ENCODE peak calls at places on chromosomes 1 and 21, in five cellular contexts. S is heart left ventricle; J is left lung; X is neural progenitor cell; T is CD4-positive, CD25-positive, alpha-beta regulatory T cell. F is an unnamed sample.

GRCh38 chr1:53600486-53600885 is 138.5 kb downstream of the GLIS1 start:
- DNase-seq in J (no peak), T (peak; percentile 10), S (no peak), X (no peak), F (no peak)

GRCh38 chr1:157785241-157785640 is 8.3 kb upstream of the FCRL2 start:
- DNase-seq in J (no peak), T (no peak), S (no peak), X (no peak), F (no peak)

GRCh38 chr1:869499-870244 is 54.1 kb upstream of the SAMD11 start:
- DNase-seq in T (peak; percentile 77), X (peak; percentile 84), S (peak; percentile 62), J (peak; percentile 98), F (no peak)

GRCh38 chr1:16142383-16142995 is 13.4 kb downstream of the EPHA2 start:
- DNase-seq in X (no peak), S (no peak), J (no peak), T (no peak), F (no peak)

GRCh38 chr1:233730380-233730779 is 116.5 kb downstream of the KCNK1 start:
- DNase-seq in J (no peak), S (no peak), T (no peak), X (no peak), F (no peak)

GRCh38 chr1:165114022-165114888 is 242.3 kb downstream of the LMX1A start:
- DNase-seq in S (no peak), X (peak; percentile 79), T (peak; percentile 8), J (no peak), F (peak; percentile 43)

GRCh38 chr1:37498872-37499617 is 15.5 kb downstream of the MEAF6 start:
- DNase-seq in S (peak; percentile 49), T (no peak), X (no peak), J (no peak), F (no peak)

GRCh38 chr1:37274896-37275631 is 199.3 kb upstream of the ZC3H12A start:
- DNase-seq in J (no peak), T (no peak), X (peak; percentile 26), S (no peak), F (no peak)

GRCh38 chr1:73674945-73675561 is 522.9 kb downstream of the LRRIQ3 start:
- DNase-seq in T (no peak), S (no peak), J (no peak), X (peak; percentile 17), F (peak; percentile 17)

GRCh38 chr1:9689971-9690381 is 38.4 kb downstream of the PIK3CD start:
- DNase-seq in S (peak; percentile 15), J (peak; percentile 83), T (peak; percentile 16), X (peak; percentile 80), F (no peak)

GRCh38 chr21:33201945-33202344 is 27.8 kb upstream of the IFNAR2 start:
- DNase-seq in X (no peak), S (no peak), J (no peak), T (no peak), F (no peak)
- H3K4me1 ChIP-seq in X (no peaks in the 10 kb centered on the region), S (peaks cover 25% of the 10 kb centered on the region), J (peaks cover 23% of the 10 kb centered on the region), T (peaks cover 35% of the 10 kb centered on the region), F (peaks cover 12% of the 10 kb centered on the region)

GRCh38 chr1:84692391-84692790 is 2.1 kb upstream of the SSX2IP start:
- DNase-seq in S (no peak), J (no peak), T (no peak), X (no peak), F (no peak)

GRCh38 chr1:84689514-84690396 is 506 bp downstream of the SSX2IP start:
- DNase-seq in S (peak; percentile 42), T (peak; percentile 52), J (no peak), X (peak; percentile 89), F (peak; percentile 36)

GRCh38 chr1:84688461-84689061 is 1.7 kb downstream of the SSX2IP start:
- DNase-seq in X (no peak), S (no peak), J (no peak), T (no peak), F (no peak)

GRCh38 chr1:84691139-84691783 is 1.0 kb upstream of the SSX2IP start:
- DNase-seq in S (no peak), T (no peak), X (peak; percentile 13), J (no peak), F (no peak)

DNA sequence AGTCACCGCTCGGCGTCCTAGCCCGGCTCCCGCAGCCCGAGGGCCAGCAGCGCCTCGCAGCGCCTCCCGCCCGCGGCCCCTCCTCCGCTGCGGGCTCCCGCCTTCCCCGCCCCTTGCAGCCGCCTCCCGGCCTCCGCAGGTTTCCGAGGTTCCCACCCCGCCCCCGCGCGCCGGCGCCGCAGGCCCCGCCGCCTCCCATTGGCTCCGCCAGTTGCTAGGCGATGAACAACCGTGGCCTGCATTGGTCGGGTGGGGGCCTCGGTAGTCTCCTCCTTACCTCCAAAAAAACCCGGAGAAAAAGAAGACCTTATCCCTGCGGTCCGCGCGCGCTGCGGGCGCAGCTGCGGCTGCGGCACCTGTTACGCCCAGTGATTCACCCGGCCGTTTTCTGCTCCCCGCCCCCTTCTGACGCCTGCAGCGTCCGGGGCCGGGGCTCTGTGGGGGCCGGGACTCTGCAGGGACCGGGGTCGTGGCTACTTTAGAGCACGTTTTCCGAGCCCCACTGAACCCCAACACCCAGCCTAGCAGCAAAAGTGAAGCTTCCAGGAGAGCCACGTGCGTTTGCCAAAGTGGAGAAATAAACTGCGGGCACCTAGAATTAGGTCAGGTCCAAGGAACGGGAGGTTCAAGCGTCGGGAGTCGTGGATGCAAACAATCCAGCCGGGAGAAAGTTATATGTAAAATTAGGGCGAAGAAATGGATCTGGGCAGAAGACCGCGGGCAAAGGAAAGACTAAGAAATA is at the start of gene SSX2IP:
- DNase-seq in J (peak; percentile 98), S (peak; percentile 98), T (peak; percentile 97), X (peak; percentile 98), F (peak; percentile 91)
- H3K4me1 ChIP-seq in J (peaks cover 7% of the 10 kb centered on the region), S (no peaks in the 10 kb centered on the region), T (peaks cover 26% of the 10 kb centered on the region), X (peaks cover 42% of the 10 kb centered on the region), F (peaks cover 3% of the 10 kb centered on the region)

GRCh38 chr1:154957258-154957657 is 1.4 kb upstream of the PBXIP1 start:
- DNase-seq in J (no peak), X (no peak), S (no peak), T (no peak), F (no peak)
- H3K4me1 ChIP-seq in J (peaks cover 30% of the 10 kb centered on the region), X (peaks cover 46% of the 10 kb centered on the region), S (peaks cover 30% of the 10 kb centered on the region), T (peaks cover 76% of the 10 kb centered on the region), F (no peaks in the 10 kb centered on the region)

GRCh38 chr21:32499249-32500055 is 85.9 kb downstream of the TCP10L start:
- DNase-seq in S (peak; percentile 60), T (no peak), X (peak; percentile 23), J (no peak), F (no peak)

GRCh38 chr21:32492376-32492775 is 79.9 kb downstream of the EVA1C start:
- DNase-seq in S (no peak), X (no peak), T (no peak), J (no peak), F (no peak)

GRCh38 chr21:32494946-32495703 is 82.6 kb downstream of the EVA1C start:
- DNase-seq in J (no peak), T (no peak), S (no peak), X (no peak), F (no peak)

DNA sequence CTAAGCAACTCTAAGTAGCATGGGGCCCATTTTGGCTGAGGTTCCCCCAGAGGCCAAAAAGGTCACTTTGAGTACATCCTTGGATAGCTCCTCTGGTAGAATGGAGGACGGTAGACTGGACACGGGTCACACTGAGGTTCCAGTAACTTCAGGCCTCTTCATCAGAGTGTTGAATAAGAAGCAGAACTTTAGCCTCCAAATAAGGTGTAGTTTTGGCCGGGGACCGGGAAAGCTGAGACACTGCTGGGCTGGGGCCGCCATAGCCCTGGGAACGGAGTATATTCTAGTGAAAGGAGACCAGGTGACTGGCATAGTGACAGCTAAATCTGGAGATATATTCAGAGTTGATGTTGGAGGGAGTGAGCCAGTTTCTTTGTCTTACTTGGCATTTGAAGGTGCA is 84.0 kb downstream of the EVA1C start:
- DNase-seq in T (no peak), J (no peak), X (no peak), S (no peak), F (no peak)
- H3K4me1 ChIP-seq in T (peaks cover 8% of the 10 kb centered on the region), J (peaks cover 6% of the 10 kb centered on the region), X (peaks cover 30% of the 10 kb centered on the region), S (peaks cover 20% of the 10 kb centered on the region), F (peaks cover 10% of the 10 kb centered on the region)

GRCh38 chr1:94120983-94121382 is at the start of gene ABCA4:
- DNase-seq in S (no peak), T (no peak), X (peak; percentile 63), J (no peak), F (no peak)

GRCh38 chr1:94119796-94120590 is 955 bp downstream of the ABCA4 start:
- DNase-seq in X (peak; percentile 39), J (no peak), S (no peak), T (no peak), F (no peak)

GRCh38 chr1:94120591-94120901 is 402 bp downstream of the ABCA4 start:
- DNase-seq in X (no peak), S (no peak), T (no peak), J (no peak), F (no peak)

GRCh38 chr1:94122201-94122970 is 1.4 kb upstream of the ABCA4 start:
- DNase-seq in J (no peak), T (no peak), S (no peak), X (no peak), F (no peak)

GRCh38 chr1:94121411-94121821 is 468 bp upstream of the ABCA4 start:
- DNase-seq in T (no peak), J (no peak), S (no peak), X (peak; percentile 37), F (no peak)
- H3K4me1 ChIP-seq in T (no peaks in the 10 kb centered on the region), J (no peaks in the 10 kb centered on the region), S (no peaks in the 10 kb centered on the region), X (peaks cover 44% of the 10 kb centered on the region), F (no peaks in the 10 kb centered on the region)

DNA sequence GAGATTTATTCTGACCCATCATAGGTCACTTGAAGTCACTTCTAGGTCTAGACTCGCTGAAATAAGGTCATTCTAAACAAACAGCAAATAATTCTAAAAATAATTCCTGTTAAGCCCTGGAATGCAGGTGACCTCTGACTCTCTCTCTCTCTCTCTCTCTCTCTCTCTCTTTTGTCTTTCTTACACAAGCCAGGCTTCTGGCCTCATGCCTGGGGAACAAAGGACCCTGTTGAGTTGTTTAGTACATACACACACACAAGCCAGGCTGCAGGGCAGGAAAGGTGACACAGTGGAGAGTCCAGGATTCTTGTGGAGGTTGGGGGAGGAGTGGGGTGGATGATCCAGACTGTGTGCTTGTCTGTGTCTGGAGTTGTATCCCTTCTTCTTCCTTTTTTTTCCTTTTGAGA is 4.0 kb upstream of the MEX3A start:
- DNase-seq in J (no peak), X (peak; percentile 83), T (no peak), S (peak; percentile 46), F (no peak)
- H3K4me1 ChIP-seq in J (peaks cover 8% of the 10 kb centered on the region), X (peaks cover 36% of the 10 kb centered on the region), T (peaks cover 17% of the 10 kb centered on the region), S (peaks cover 4% of the 10 kb centered on the region), F (no peaks in the 10 kb centered on the region)

DNA sequence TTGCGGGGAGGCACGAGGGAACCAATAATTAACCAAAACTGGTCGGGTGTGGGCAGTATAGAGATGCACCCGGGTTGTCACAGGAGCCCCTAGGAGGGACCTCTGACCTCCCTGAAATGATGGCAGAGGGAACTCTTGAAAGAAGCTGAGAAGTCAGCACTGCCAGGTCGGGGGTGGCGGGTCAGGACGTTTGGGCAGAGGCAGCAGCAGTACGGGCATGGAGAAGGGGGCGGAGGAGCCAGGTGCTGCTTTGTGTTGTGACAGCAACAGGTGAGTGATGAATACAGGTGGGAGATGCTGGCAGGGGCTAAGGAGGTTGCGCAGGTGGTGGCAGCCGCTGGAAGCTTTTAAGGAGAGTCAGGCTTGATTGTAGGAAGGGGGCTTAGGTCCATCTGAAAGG is 11.7 kb downstream of the TNFRSF1B start:
- DNase-seq in J (peak; percentile 67), T (no peak), X (no peak), S (no peak), F (no peak)
- H3K4me1 ChIP-seq in J (peaks cover 56% of the 10 kb centered on the region), T (peaks cover 99% of the 10 kb centered on the region), X (peaks cover 10% of the 10 kb centered on the region), S (peaks cover 52% of the 10 kb centered on the region), F (no peaks in the 10 kb centered on the region)

GRCh38 chr21:44568261-44568660 is 5.3 kb upstream of the KRTAP10-4 start:
- DNase-seq in X (no peak), J (peak; percentile 70), S (no peak), T (no peak), F (no peak)
- H3K4me1 ChIP-seq in X (no peaks in the 10 kb centered on the region), J (no peaks in the 10 kb centered on the region), S (no peaks in the 10 kb centered on the region), T (peaks cover 12% of the 10 kb centered on the region), F (no peaks in the 10 kb centered on the region)